ENCODE peak calls at places on chromosomes 7 and 10, in four cellular contexts. C is skeletal muscle cell; S is fibroblast of pulmonary artery; Z is stimulated activated naive B cell treated with anti-CD40 and anti-IgM and Interleukin-4, amounts not matched to agents 10 μg/mL and 1 μg/mL and 100 μg/mL, for 72 hours. I is an unnamed sample.

GRCh38 chr10:44202952-44203351 is 181.9 kb downstream of the CXCL12 start:
- DNase-seq in S (no peak), C (no peak), Z (no peak), I (no peak)

GRCh38 chr7:136698231-136698630 is 170.2 kb upstream of the CHRM2 start:
- DNase-seq in C (no peak), Z (no peak), S (no peak), I (no peak)

GRCh38 chr7:145812218-145812617 is 304.4 kb upstream of the CNTNAP2 start:
- DNase-seq in S (no peak), C (no peak), Z (no peak), I (no peak)

GRCh38 chr10:72173635-72174296 is 42.0 kb upstream of the ANAPC16 start:
- DNase-seq in C (no peak), Z (peak), S (no peak), I (no peak)

GRCh38 chr7:32142649-32143048 is 72.4 kb upstream of the PDE1C start:
- DNase-seq in Z (no peak), S (peak), C (peak), I (no peak)

GRCh38 chr7:23334482-23335056 is 35.4 kb downstream of the MALSU1 start:
- DNase-seq in S (peak), Z (no peak), C (peak), I (no peak)

GRCh38 chr7:102282465-102283362 is 4.0 kb upstream of the SH2B2 start:
- DNase-seq in Z (no peak), C (no peak), S (no peak), I (no peak)

GRCh38 chr10:105969884-105970377 is 1194.6 kb downstream of the SORCS1 start:
- DNase-seq in Z (no peak), C (no peak), S (no peak), I (no peak)

GRCh38 chr7:7969306-7970112 is 913 bp downstream of the GLCCI1 start:
- DNase-seq in S (peak), C (no peak), Z (peak), I (peak)

GRCh38 chr10:608331-609265 is 80.9 kb downstream of the DIP2C start:
- DNase-seq in S (no peak), Z (no peak), C (no peak), I (no peak)

GRCh38 chr7:30285531-30286284 is 1.3 kb downstream of the ZNRF2 start:
- DNase-seq in C (no peak), S (peak), Z (peak), I (peak)

GRCh38 chr7:24718977-24719491 is 38.2 kb downstream of the GSDME start:
- DNase-seq in Z (peak), C (no peak), S (no peak), I (peak)

GRCh38 chr10:15035385-15036301 is 8.1 kb upstream of the OLAH start:
- DNase-seq in S (peak), Z (peak), C (peak), I (no peak)

GRCh38 chr7:74343281-74344127 is 54.3 kb downstream of the CLIP2 start:
- DNase-seq in Z (no peak), S (peak), C (peak), I (no peak)

GRCh38 chr7:148915211-148915610 is 31.1 kb upstream of the EZH2 start:
- DNase-seq in Z (peak), S (no peak), C (no peak), I (no peak)

GRCh38 chr10:112783653-112784426 is 166.2 kb upstream of the TCF7L2 start:
- DNase-seq in Z (no peak), S (no peak), C (no peak), I (no peak)

GRCh38 chr10:126041804-126042231 is 145.5 kb downstream of the FANK1 start:
- DNase-seq in S (peak), Z (peak), C (no peak), I (peak)

GRCh38 chr7:96591900-96592676 is 117.6 kb downstream of the SEM1 start:
- DNase-seq in C (no peak), S (no peak), Z (no peak), I (no peak)

GRCh38 chr7:1815051-1815481 is 145.0 kb downstream of the ELFN1 start:
- DNase-seq in Z (no peak), S (no peak), C (peak), I (no peak)

GRCh38 chr10:131574363-131574706 is 262.8 kb upstream of the TCERG1L start:
- DNase-seq in C (no peak), S (no peak), Z (no peak), I (no peak)

GRCh38 chr10:49615213-49615612 is 1.4 kb downstream of the CHAT start:
- DNase-seq in S (no peak), C (no peak), Z (no peak), I (no peak)

GRCh38 chr7:34430456-34430855 is 227.6 kb upstream of the NPSR1 start:
- DNase-seq in Z (no peak), C (peak), S (peak), I (no peak)

GRCh38 chr7:134710511-134710853 is 63.8 kb downstream of the BPGM start:
- DNase-seq in Z (no peak), S (no peak), C (no peak), I (no peak)

I was measured in GM19239.